ENCODE peak calls at places on chromosomes 4 and X, in ten cellular contexts. B is pancreas, K is psoas muscle, W is IMR-90, Z is GM23248, O is stomach, I is lung, D is tibial nerve, L is left ventricle myocardium inferior, P is upper lobe of right lung. Q is an unnamed sample. For H3K4me1, the result is how much of the 10 kb centered on the place peaks cover.

GRCh38 chr4:114807759-114808404 is 209.3 kb downstream of the UGT8 start:
- DNase-seq in O (peak), Z (peak), P (no peak), K (no peak), B (peak), D (no peak), W (peak), I (no peak), L (no peak), Q (no peak)

GRCh38 chr4:27604692-27605091 is 744.1 kb downstream of the STIM2 start:
- DNase-seq in K (no peak), B (no peak), P (no peak), I (no peak), O (no peak), Z (no peak), L (no peak), W (no peak), D (no peak), Q (no peak)

GRCh38 chrX:149493567-149494562 is 11.2 kb downstream of the IDS start:
- DNase-seq in B (no peak), W (no peak), Z (peak), P (no peak), O (no peak), L (peak), I (no peak), D (no peak), K (no peak), Q (no peak)

GRCh38 chr4:69497886-69498395 is 2.2 kb upstream of the UGT2B4 start:
- DNase-seq in Z (no peak), W (no peak), L (no peak), I (no peak), D (no peak), K (no peak), O (no peak), B (no peak), P (no peak), Q (no peak)

GRCh38 chrX:329291-329910 is 10.8 kb upstream of the GTPBP6 start:
- DNase-seq in K (peak), I (no peak), B (peak), P (peak), D (no peak), Z (no peak), W (no peak), O (no peak), L (peak), Q (no peak)

GRCh38 chrX:68822641-68823410 is 6.0 kb upstream of the EFNB1 start:
- DNase-seq in P (no peak), O (no peak), Z (peak), K (peak), I (no peak), B (no peak), W (peak), L (peak), D (no peak), Q (peak)

GRCh38 chrX:64842492-64842891 is 133.8 kb downstream of the ZC4H2 start:
- DNase-seq in P (no peak), Z (no peak), O (no peak), K (no peak), W (no peak), D (no peak), B (no peak), L (no peak), I (no peak), Q (no peak)

GRCh38 chr4:122612540-122612939 is 8.3 kb downstream of the IL21 start:
- DNase-seq in I (no peak), W (peak), D (no peak), L (no peak), K (no peak), O (no peak), Z (peak), B (no peak), P (no peak), Q (no peak)

GRCh38 chrX:119190736-119191282 is 45.3 kb upstream of the PGRMC1 start:
- DNase-seq in L (no peak), B (no peak), K (no peak), D (peak), P (no peak), O (no peak), I (no peak), W (peak), Z (peak), Q (peak)

GRCh38 chr4:893995-894705 is 38.0 kb downstream of the GAK start:
- DNase-seq in D (no peak), L (no peak), Z (no peak), P (no peak), O (no peak), W (no peak), I (no peak), K (no peak), B (no peak), Q (no peak)

GRCh38 chr4:112327950-112328349 is 30.8 kb downstream of the ALPK1 start:
- DNase-seq in B (no peak), Z (peak), D (no peak), O (no peak), P (no peak), K (no peak), I (no peak), W (peak), L (no peak), Q (no peak)

GRCh38 chrX:41481264-41482109 is 34.3 kb downstream of the NYX start:
- DNase-seq in I (no peak), Z (peak), O (no peak), D (no peak), W (no peak), L (no peak), K (no peak), P (no peak), B (no peak), Q (no peak)

GRCh38 chr4:138727704-138728103 is 287.9 kb upstream of the NOCT start:
- DNase-seq in K (no peak), W (peak), Z (peak), P (no peak), D (no peak), L (no peak), I (no peak), O (no peak), B (no peak), Q (no peak)

GRCh38 chr4:81380364-81380853 is 91.3 kb downstream of the RASGEF1B start:
- DNase-seq in L (no peak), Z (no peak), I (no peak), P (no peak), K (no peak), D (no peak), B (no peak), W (no peak), O (no peak), Q (no peak)

GRCh38 chr4:26871611-26872010 is 11.0 kb downstream of the STIM2 start:
- DNase-seq in D (no peak), Z (peak), I (no peak), L (no peak), P (no peak), W (peak), B (no peak), K (no peak), O (no peak), Q (no peak)

GRCh38 chrX:52988985-52989917 is 30.9 kb upstream of the FAM156A start:
- DNase-seq in K (no peak), P (no peak), L (no peak), I (no peak), B (no peak), W (no peak), Z (peak), O (no peak), D (no peak), Q (no peak)

GRCh38 chrX:97117572-97117971 is 233.9 kb downstream of the RPA4 start:
- DNase-seq in D (no peak), P (no peak), O (no peak), I (no peak), Z (no peak), W (no peak), B (no peak), L (no peak), K (no peak), Q (no peak)

GRCh38 chrX:2432298-2432863 is 68.4 kb downstream of the DHRSX start:
- DNase-seq in K (no peak), B (no peak), Z (no peak), P (no peak), W (no peak), L (no peak), D (no peak), O (no peak), I (no peak), Q (no peak)

GRCh38 chrX:2427737-2428136 is 73.0 kb downstream of the DHRSX start:
- DNase-seq in Z (no peak), D (no peak), O (no peak), P (no peak), B (no peak), K (no peak), I (no peak), L (no peak), W (no peak), Q (no peak)

GRCh38 chrX:2434270-2434669 is 66.5 kb downstream of the DHRSX start:
- DNase-seq in P (no peak), I (no peak), D (no peak), Z (no peak), W (no peak), O (no peak), B (no peak), L (no peak), K (no peak), Q (no peak)

GRCh38 chrX:2427147-2427546 is 73.6 kb downstream of the DHRSX start:
- DNase-seq in Z (no peak), D (no peak), O (no peak), K (no peak), W (no peak), B (no peak), P (no peak), L (no peak), I (no peak), Q (no peak)

DNA sequence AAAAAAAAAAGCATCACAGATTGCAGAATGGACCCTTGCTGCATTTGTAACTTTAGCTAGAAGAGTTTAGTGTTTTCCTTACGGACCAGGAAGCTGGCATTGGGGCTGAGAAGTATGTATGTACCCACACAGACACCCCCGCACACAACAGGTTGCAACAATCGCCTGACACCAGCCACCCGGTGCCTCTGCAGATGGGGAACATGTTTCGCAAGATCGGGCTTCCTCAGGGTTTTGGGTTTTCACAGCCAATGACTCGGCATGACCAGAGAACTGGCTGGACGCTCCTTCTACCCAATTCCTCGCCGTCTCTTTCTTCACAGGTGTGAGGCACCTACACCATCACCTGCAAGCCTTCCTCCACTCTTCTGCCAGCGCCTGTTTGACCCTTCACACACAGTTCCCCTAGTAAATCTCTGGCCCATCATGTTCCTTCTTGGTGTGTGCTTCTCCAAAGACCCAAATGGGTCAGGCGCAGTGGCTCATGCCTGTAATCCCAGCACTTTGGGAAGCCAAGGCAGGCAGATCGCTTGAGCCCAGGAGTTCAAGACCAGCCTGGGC is 70.4 kb downstream of the DHRSX start:
- DNase-seq in B (peak), I (peak), Z (no peak), K (no peak), D (no peak), P (peak), W (peak), O (no peak), L (no peak), Q (no peak)
- H3K4me3 ChIP-seq in B (no peak), I (no peak), Z (no peak), K (no peak), D (no peak), P (no peak), W (no peak), O (no peak), L (no peak), Q (no peak)

GRCh38 chr4:38132843-38133662 is 172.9 kb downstream of the PTTG2 start:
- DNase-seq in K (no peak), D (no peak), Z (no peak), W (no peak), O (no peak), P (no peak), I (no peak), B (peak), L (no peak), Q (no peak)

GRCh38 chr4:38133711-38134480 is 173.7 kb downstream of the PTTG2 start:
- DNase-seq in P (no peak), O (no peak), K (no peak), D (no peak), W (no peak), B (peak), L (no peak), Z (peak), I (no peak), Q (no peak)

GRCh38 chr4:38130884-38131283 is 170.7 kb downstream of the PTTG2 start:
- DNase-seq in W (no peak), K (no peak), O (no peak), Z (no peak), B (no peak), I (no peak), P (no peak), D (no peak), L (no peak), Q (no peak)

GRCh38 chr4:38131371-38132139 is 171.4 kb downstream of the PTTG2 start:
- DNase-seq in W (no peak), B (peak), D (peak), K (no peak), Z (no peak), I (no peak), L (no peak), O (no peak), P (no peak), Q (peak)

GRCh38 chr4:38132140-38132673 is 172.0 kb downstream of the PTTG2 start:
- DNase-seq in D (peak), I (no peak), W (peak), L (no peak), B (peak), K (no peak), Z (peak), O (no peak), P (no peak), Q (peak)
- H3K4me1 ChIP-seq in D (under half), I (under half), W (under half), L (half or more), B (under half), K (under half), Z (under half), O (under half), P (under half), Q (under half)

DNA sequence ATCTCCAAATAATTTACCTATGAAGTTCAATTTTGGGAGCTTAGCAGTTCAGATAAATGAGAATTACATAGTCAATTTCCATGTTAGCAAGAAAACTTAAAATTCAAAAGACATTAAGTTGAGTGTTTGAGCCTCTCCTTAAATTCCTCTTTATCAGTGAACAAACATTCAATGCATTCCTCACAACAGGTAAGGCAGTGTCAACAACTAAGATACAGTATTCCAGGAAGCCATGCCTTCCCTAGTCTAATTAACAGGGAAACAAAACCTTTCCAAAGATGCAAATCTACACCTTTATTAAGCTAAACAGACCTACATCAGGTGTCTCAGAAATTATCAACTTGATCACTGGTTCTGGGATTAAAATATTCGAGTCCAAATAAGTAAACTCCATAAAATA is 3.7 kb downstream of the SH3RF1 start:
- DNase-seq in Z (no peak), W (no peak), L (no peak), D (no peak), K (no peak), B (no peak), P (no peak), O (no peak), I (no peak), Q (no peak)
- H3K4me3 ChIP-seq in Z (peak), W (no peak), L (peak), D (no peak), K (peak), B (peak), P (peak), O (no peak), I (no peak), Q (no peak)

GRCh38 chr4:153450545-153450917 is 15.6 kb upstream of the TMEM131L start:
- DNase-seq in P (no peak), Z (no peak), I (no peak), L (no peak), B (no peak), O (no peak), K (no peak), W (no peak), D (no peak), Q (no peak)
- H3K4me1 ChIP-seq in P (under half), Z (under half), I (under half), L (under half), B (under half), O (under half), K (under half), W (under half), D (under half), Q (under half)

DNA sequence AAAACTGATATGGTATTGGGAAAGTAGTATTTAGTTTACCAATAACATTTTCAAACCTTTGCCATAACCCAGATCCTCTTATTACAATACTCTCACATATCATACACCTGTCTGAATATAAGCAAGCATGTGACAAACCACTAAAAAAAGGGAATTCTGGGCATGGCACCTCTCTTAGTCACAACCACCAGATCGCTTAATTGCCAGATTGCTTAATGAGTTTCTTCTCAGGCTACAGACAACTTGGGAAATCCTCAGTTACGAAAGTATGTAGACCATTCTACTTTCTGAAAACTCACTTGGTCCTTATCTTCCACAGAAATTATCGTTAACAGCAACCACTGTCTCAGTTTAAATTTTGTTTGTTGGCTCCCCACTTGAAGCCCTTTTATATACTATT is 2.1 kb downstream of the NAF1 start:
- DNase-seq in O (no peak), K (no peak), W (no peak), P (no peak), L (no peak), Z (peak), D (no peak), B (no peak), I (no peak), Q (no peak)
- H3K4me3 ChIP-seq in O (peak), K (peak), W (no peak), P (peak), L (peak), Z (peak), D (peak), B (peak), I (no peak), Q (no peak)

GRCh38 chr4:152115794-152116193 is 355.0 kb upstream of the GATB start:
- DNase-seq in L (no peak), D (no peak), B (no peak), W (no peak), O (no peak), Z (no peak), K (no peak), P (no peak), I (no peak), Q (no peak)
- H3K4me1 ChIP-seq in L (under half), D (under half), B (under half), W (under half), O (under half), Z (under half), K (under half), P (under half), I (under half), Q (under half)

GRCh38 chrX:70421618-70422017 is 1.5 kb upstream of the GDPD2 start:
- DNase-seq in B (no peak), K (no peak), D (no peak), Z (no peak), O (no peak), L (no peak), P (no peak), W (no peak), I (no peak), Q (no peak)
- H3K4me3 ChIP-seq in B (no peak), K (no peak), D (no peak), Z (no peak), O (no peak), L (no peak), P (no peak), W (no peak), I (no peak), Q (no peak)

GRCh38 chr4:98493305-98493704 is 165.1 kb downstream of the TSPAN5 start:
- DNase-seq in L (no peak), O (no peak), I (no peak), W (no peak), P (no peak), K (no peak), B (no peak), D (no peak), Z (no peak), Q (no peak)

GRCh38 chr4:98496446-98496845 is 162.0 kb downstream of the TSPAN5 start:
- DNase-seq in K (no peak), B (no peak), I (no peak), Z (no peak), O (no peak), W (no peak), L (no peak), P (no peak), D (no peak), Q (no peak)

DNA sequence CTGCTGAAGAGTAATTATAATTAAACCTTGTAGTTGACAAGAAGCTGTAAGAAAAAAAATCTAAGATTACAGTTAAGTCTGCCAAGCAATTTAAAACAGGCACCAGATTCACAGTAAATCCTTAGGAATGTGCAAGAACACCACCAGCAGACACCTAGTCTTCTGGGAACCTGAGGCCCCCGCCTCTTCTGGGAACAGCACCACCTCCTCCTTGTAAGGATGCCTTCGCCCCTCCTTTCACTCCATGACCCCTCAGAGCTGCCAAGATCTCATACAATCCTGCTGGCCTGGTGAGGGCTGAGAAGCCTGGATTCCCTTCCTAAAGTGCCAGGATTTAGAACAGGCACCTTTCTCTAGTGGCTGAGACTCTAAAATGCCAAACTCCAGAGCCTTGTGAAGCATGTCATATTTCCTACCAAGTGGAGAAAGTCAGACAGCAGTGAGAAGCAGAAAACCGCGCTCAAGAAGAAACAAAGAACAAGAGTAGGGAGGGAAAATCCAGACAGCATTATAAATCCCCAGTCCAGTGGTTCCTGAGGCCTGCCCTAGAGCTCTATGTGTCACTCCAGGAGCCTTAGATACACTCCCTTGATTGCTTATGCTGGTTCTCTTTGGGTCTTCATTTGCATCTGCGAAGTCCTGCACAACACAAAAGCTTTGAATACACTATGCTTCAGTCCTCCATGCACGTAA is 166.4 kb downstream of the TSPAN5 start:
- DNase-seq in I (no peak), P (no peak), L (no peak), Z (peak), D (no peak), K (no peak), B (no peak), O (no peak), W (no peak), Q (no peak)
- H3K4me1 ChIP-seq in I (under half), P (under half), L (under half), Z (under half), D (under half), K (under half), B (under half), O (under half), W (under half), Q (under half)